ENCODE peak calls at places on chromosomes 1 and 21, in seven cellular contexts. One of them, this sample, is unnamed.

GRCh38 chr21:16569679-16570078 is 839.9 kb downstream of the USP25 start:
- DNase-seq in AG10803: peak
- DNase-seq in hepatocyte: no peak
- DNase-seq in fibroblast of lung: no peak
- DNase-seq in tibial artery: no peak
- DNase-seq in astrocyte of the spinal cord: peak
- DNase-seq in fibroblast of pulmonary artery: no peak
- DNase-seq in this sample: no peak

GRCh38 chr1:59298710-59299346 is 1.9 kb downstream of the FGGY start:
- DNase-seq in AG10803: peak
- DNase-seq in fibroblast of pulmonary artery: no peak
- DNase-seq in tibial artery: no peak
- DNase-seq in fibroblast of lung: no peak
- DNase-seq in hepatocyte: peak
- DNase-seq in astrocyte of the spinal cord: no peak
- DNase-seq in this sample: peak

GRCh38 chr21:34640858-34641257 is 25.9 kb upstream of the RCAN1 start:
- DNase-seq in fibroblast of lung: peak
- DNase-seq in AG10803: peak
- DNase-seq in astrocyte of the spinal cord: peak
- DNase-seq in fibroblast of pulmonary artery: peak
- DNase-seq in tibial artery: no peak
- DNase-seq in hepatocyte: no peak
- DNase-seq in this sample: peak

GRCh38 chr1:44700573-44700972 is 26.1 kb downstream of the ARMH1 start:
- DNase-seq in AG10803: no peak
- DNase-seq in astrocyte of the spinal cord: no peak
- DNase-seq in fibroblast of lung: peak
- DNase-seq in tibial artery: no peak
- DNase-seq in fibroblast of pulmonary artery: no peak
- DNase-seq in hepatocyte: no peak
- DNase-seq in this sample: peak

GRCh38 chr1:46134660-46135331 is 2.4 kb upstream of the PIK3R3 start:
- DNase-seq in fibroblast of pulmonary artery: peak
- DNase-seq in fibroblast of lung: peak
- DNase-seq in AG10803: peak
- DNase-seq in tibial artery: no peak
- DNase-seq in astrocyte of the spinal cord: peak
- DNase-seq in hepatocyte: peak
- DNase-seq in this sample: peak

GRCh38 chr1:69123486-69123885 is 444.2 kb upstream of the LRRC7 start:
- DNase-seq in AG10803: no peak
- DNase-seq in fibroblast of lung: no peak
- DNase-seq in fibroblast of pulmonary artery: no peak
- DNase-seq in tibial artery: no peak
- DNase-seq in astrocyte of the spinal cord: no peak
- DNase-seq in hepatocyte: no peak
- DNase-seq in this sample: no peak

GRCh38 chr1:233289676-233290075 is 5.8 kb downstream of the PCNX2 start:
- DNase-seq in tibial artery: no peak
- DNase-seq in hepatocyte: no peak
- DNase-seq in astrocyte of the spinal cord: no peak
- DNase-seq in AG10803: no peak
- DNase-seq in fibroblast of pulmonary artery: no peak
- DNase-seq in fibroblast of lung: no peak
- DNase-seq in this sample: no peak

GRCh38 chr1:226778657-226779058 is 39.6 kb upstream of the ITPKB start:
- DNase-seq in astrocyte of the spinal cord: peak
- DNase-seq in AG10803: peak
- DNase-seq in tibial artery: no peak
- DNase-seq in fibroblast of lung: peak
- DNase-seq in fibroblast of pulmonary artery: peak
- DNase-seq in hepatocyte: no peak
- DNase-seq in this sample: peak

GRCh38 chr1:229717774-229718173 is 91.7 kb downstream of the URB2 start:
- DNase-seq in tibial artery: no peak
- DNase-seq in fibroblast of pulmonary artery: no peak
- DNase-seq in hepatocyte: no peak
- DNase-seq in AG10803: peak
- DNase-seq in fibroblast of lung: no peak
- DNase-seq in astrocyte of the spinal cord: no peak
- DNase-seq in this sample: peak

GRCh38 chr21:45552696-45553391 is 10.6 kb upstream of the SLC19A1 start:
- DNase-seq in astrocyte of the spinal cord: no peak
- DNase-seq in AG10803: no peak
- DNase-seq in hepatocyte: no peak
- DNase-seq in fibroblast of lung: no peak
- DNase-seq in tibial artery: peak
- DNase-seq in fibroblast of pulmonary artery: no peak
- DNase-seq in this sample: no peak

GRCh38 chr1:174262747-174263241 is 103.5 kb downstream of the RABGAP1L start:
- DNase-seq in fibroblast of pulmonary artery: peak
- DNase-seq in hepatocyte: peak
- DNase-seq in astrocyte of the spinal cord: peak
- DNase-seq in fibroblast of lung: peak
- DNase-seq in AG10803: peak
- DNase-seq in tibial artery: no peak
- DNase-seq in this sample: peak

GRCh38 chr1:44507490-44508396 is 102.7 kb downstream of the RNF220 start:
- DNase-seq in fibroblast of pulmonary artery: no peak
- DNase-seq in hepatocyte: no peak
- DNase-seq in AG10803: no peak
- DNase-seq in tibial artery: no peak
- DNase-seq in fibroblast of lung: no peak
- DNase-seq in astrocyte of the spinal cord: no peak
- DNase-seq in this sample: no peak

GRCh38 chr1:43348343-43348808 is 10.4 kb upstream of the CDC20 start:
- DNase-seq in AG10803: no peak
- DNase-seq in hepatocyte: no peak
- DNase-seq in tibial artery: no peak
- DNase-seq in fibroblast of lung: no peak
- DNase-seq in fibroblast of pulmonary artery: no peak
- DNase-seq in astrocyte of the spinal cord: no peak
- DNase-seq in this sample: no peak

GRCh38 chr1:117794073-117794472 is 135.3 kb downstream of the GDAP2 start:
- DNase-seq in astrocyte of the spinal cord: peak
- DNase-seq in fibroblast of lung: peak
- DNase-seq in hepatocyte: no peak
- DNase-seq in fibroblast of pulmonary artery: peak
- DNase-seq in tibial artery: no peak
- DNase-seq in AG10803: peak
- DNase-seq in this sample: peak

GRCh38 chr1:38014724-38015424 is 2.3 kb downstream of the UTP11 start:
- DNase-seq in tibial artery: no peak
- DNase-seq in fibroblast of pulmonary artery: no peak
- DNase-seq in astrocyte of the spinal cord: no peak
- DNase-seq in fibroblast of lung: no peak
- DNase-seq in hepatocyte: no peak
- DNase-seq in AG10803: no peak
- DNase-seq in this sample: no peak

GRCh38 chr21:39441502-39442475 is 3.8 kb downstream of the LCA5L start:
- DNase-seq in astrocyte of the spinal cord: peak
- DNase-seq in AG10803: peak
- DNase-seq in hepatocyte: peak
- DNase-seq in tibial artery: no peak
- DNase-seq in fibroblast of lung: peak
- DNase-seq in fibroblast of pulmonary artery: peak
- DNase-seq in this sample: peak

GRCh38 chr1:239717097-239718051 is 331.0 kb downstream of the CHRM3 start:
- DNase-seq in AG10803: no peak
- DNase-seq in hepatocyte: no peak
- DNase-seq in fibroblast of lung: no peak
- DNase-seq in astrocyte of the spinal cord: no peak
- DNase-seq in tibial artery: no peak
- DNase-seq in fibroblast of pulmonary artery: no peak
- DNase-seq in this sample: no peak

GRCh38 chr1:162590101-162590500 is 28.6 kb downstream of the UAP1 start:
- DNase-seq in fibroblast of lung: no peak
- DNase-seq in fibroblast of pulmonary artery: no peak
- DNase-seq in hepatocyte: no peak
- DNase-seq in astrocyte of the spinal cord: no peak
- DNase-seq in AG10803: no peak
- DNase-seq in tibial artery: no peak
- DNase-seq in this sample: no peak

GRCh38 chr1:164320780-164321683 is 238.0 kb upstream of the PBX1 start:
- DNase-seq in fibroblast of pulmonary artery: peak
- DNase-seq in astrocyte of the spinal cord: peak
- DNase-seq in AG10803: peak
- DNase-seq in hepatocyte: peak
- DNase-seq in tibial artery: no peak
- DNase-seq in fibroblast of lung: peak
- DNase-seq in this sample: peak

GRCh38 chr21:46150073-46150472 is 5.3 kb downstream of the FTCD start:
- DNase-seq in hepatocyte: no peak
- DNase-seq in AG10803: no peak
- DNase-seq in fibroblast of lung: no peak
- DNase-seq in tibial artery: peak
- DNase-seq in astrocyte of the spinal cord: no peak
- DNase-seq in fibroblast of pulmonary artery: no peak
- DNase-seq in this sample: no peak

GRCh38 chr1:176174108-176174507 is 33.0 kb downstream of the COP1 start:
- DNase-seq in tibial artery: no peak
- DNase-seq in fibroblast of pulmonary artery: no peak
- DNase-seq in fibroblast of lung: no peak
- DNase-seq in AG10803: peak
- DNase-seq in hepatocyte: no peak
- DNase-seq in astrocyte of the spinal cord: no peak
- DNase-seq in this sample: peak

GRCh38 chr1:80158771-80159170 is 1152.2 kb upstream of the ADGRL4 start:
- DNase-seq in AG10803: no peak
- DNase-seq in fibroblast of lung: no peak
- DNase-seq in tibial artery: no peak
- DNase-seq in astrocyte of the spinal cord: no peak
- DNase-seq in fibroblast of pulmonary artery: no peak
- DNase-seq in hepatocyte: no peak
- DNase-seq in this sample: no peak

GRCh38 chr1:38151399-38151798 is 104.8 kb upstream of the POU3F1 start:
- DNase-seq in tibial artery: no peak
- DNase-seq in AG10803: no peak
- DNase-seq in hepatocyte: no peak
- DNase-seq in fibroblast of pulmonary artery: no peak
- DNase-seq in fibroblast of lung: no peak
- DNase-seq in astrocyte of the spinal cord: no peak
- DNase-seq in this sample: no peak

GRCh38 chr1:239243003-239243402 is 143.4 kb upstream of the CHRM3 start:
- DNase-seq in AG10803: no peak
- DNase-seq in astrocyte of the spinal cord: no peak
- DNase-seq in tibial artery: no peak
- DNase-seq in hepatocyte: no peak
- DNase-seq in fibroblast of pulmonary artery: no peak
- DNase-seq in fibroblast of lung: no peak
- DNase-seq in this sample: no peak

GRCh38 chr1:156658496-156658895 is 16.6 kb downstream of the BCAN start:
- DNase-seq in fibroblast of lung: no peak
- DNase-seq in hepatocyte: no peak
- DNase-seq in tibial artery: no peak
- DNase-seq in astrocyte of the spinal cord: no peak
- DNase-seq in AG10803: no peak
- DNase-seq in fibroblast of pulmonary artery: no peak
- DNase-seq in this sample: no peak

GRCh38 chr1:229059671-229060079 is 211.2 kb upstream of the RAB4A start:
- DNase-seq in AG10803: peak
- DNase-seq in hepatocyte: peak
- DNase-seq in astrocyte of the spinal cord: peak
- DNase-seq in fibroblast of pulmonary artery: peak
- DNase-seq in fibroblast of lung: peak
- DNase-seq in tibial artery: peak
- DNase-seq in this sample: peak

GRCh38 chr1:160219062-160219929 is 14.1 kb downstream of the PEA15 start:
- DNase-seq in fibroblast of pulmonary artery: peak
- DNase-seq in AG10803: peak
- DNase-seq in fibroblast of lung: peak
- DNase-seq in tibial artery: peak
- DNase-seq in hepatocyte: peak
- DNase-seq in astrocyte of the spinal cord: peak
- DNase-seq in this sample: peak
- TF ChIP-seq CTCF in fibroblast of pulmonary artery: peak
- TF ChIP-seq CTCF in AG10803: peak
- TF ChIP-seq CTCF in fibroblast of lung: peak
- TF ChIP-seq CTCF in tibial artery: peak
- TF ChIP-seq CTCF in hepatocyte: peak
- TF ChIP-seq CTCF in astrocyte of the spinal cord: peak
- TF ChIP-seq CTCF in this sample: peak

DNA sequence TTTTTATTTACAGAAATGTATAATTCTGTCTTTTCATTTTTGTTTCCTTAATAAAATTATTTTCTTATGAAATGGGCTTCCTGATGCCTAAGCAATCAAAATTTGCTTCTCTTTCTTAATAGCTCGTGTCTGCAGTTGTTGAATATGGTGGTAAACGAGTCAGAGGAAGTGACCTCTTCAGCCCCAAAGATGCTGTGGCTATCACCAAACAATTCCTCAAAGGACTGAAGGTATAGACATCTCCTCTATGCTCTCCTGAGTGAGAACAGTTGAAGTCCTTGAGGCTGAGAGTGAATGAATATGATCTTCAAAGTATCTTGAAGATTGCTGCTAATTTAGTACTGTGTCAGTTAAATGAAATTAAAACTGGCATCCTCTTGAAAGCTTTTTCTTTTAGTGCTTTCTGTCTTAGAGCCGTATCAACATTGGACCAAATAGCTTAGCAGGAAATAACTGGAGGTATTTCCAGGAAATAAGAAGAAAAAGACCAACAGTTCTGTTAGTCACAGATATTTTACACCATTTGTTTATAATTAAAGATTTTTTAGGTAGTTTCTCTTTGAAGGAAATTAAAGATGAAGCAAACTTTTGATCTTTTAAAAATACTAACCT is 24.7 kb downstream of the VPS45 start:
- DNase-seq in tibial artery: no peak
- DNase-seq in fibroblast of lung: no peak
- DNase-seq in astrocyte of the spinal cord: no peak
- DNase-seq in fibroblast of pulmonary artery: no peak
- DNase-seq in AG10803: no peak
- DNase-seq in hepatocyte: no peak
- DNase-seq in this sample: no peak
- H3K4me3 ChIP-seq in tibial artery: no peak
- H3K4me3 ChIP-seq in fibroblast of lung: no peak
- H3K4me3 ChIP-seq in astrocyte of the spinal cord: no peak
- H3K4me3 ChIP-seq in fibroblast of pulmonary artery: no peak
- H3K4me3 ChIP-seq in AG10803: no peak
- H3K4me3 ChIP-seq in hepatocyte: no peak
- H3K4me3 ChIP-seq in this sample: no peak

DNA sequence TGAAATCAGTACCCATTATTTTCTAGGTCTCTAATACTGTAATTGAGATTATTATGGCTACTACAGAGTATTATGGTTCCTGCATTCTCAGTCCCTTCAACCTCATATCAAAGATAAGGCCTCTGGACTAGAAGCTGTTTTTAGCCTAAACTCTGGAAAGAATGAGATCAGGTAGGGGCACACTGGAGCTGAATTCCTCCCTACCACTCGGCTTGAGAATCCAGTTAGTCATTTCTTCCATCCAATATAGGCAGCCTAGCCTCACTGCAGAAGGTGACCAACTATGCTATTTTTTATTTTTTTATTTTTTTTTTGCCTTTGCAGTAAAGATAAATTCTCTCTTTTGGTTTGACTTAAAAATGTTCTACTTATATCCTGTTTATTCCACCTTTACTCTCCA is 8.0 kb upstream of the HAX1 start:
- DNase-seq in hepatocyte: no peak
- DNase-seq in astrocyte of the spinal cord: no peak
- DNase-seq in tibial artery: no peak
- DNase-seq in fibroblast of pulmonary artery: no peak
- DNase-seq in AG10803: no peak
- DNase-seq in fibroblast of lung: no peak
- DNase-seq in this sample: no peak
- TF ChIP-seq CTCF in hepatocyte: no peak
- TF ChIP-seq CTCF in astrocyte of the spinal cord: no peak
- TF ChIP-seq CTCF in tibial artery: no peak
- TF ChIP-seq CTCF in fibroblast of pulmonary artery: no peak
- TF ChIP-seq CTCF in AG10803: no peak
- TF ChIP-seq CTCF in fibroblast of lung: no peak
- TF ChIP-seq CTCF in this sample: no peak

GRCh38 chr1:203267347-203267846 is 37.9 kb upstream of the BTG2 start:
- DNase-seq in AG10803: peak
- DNase-seq in hepatocyte: peak
- DNase-seq in astrocyte of the spinal cord: peak
- DNase-seq in fibroblast of lung: peak
- DNase-seq in fibroblast of pulmonary artery: peak
- DNase-seq in tibial artery: peak
- DNase-seq in this sample: peak
- H3K4me3 ChIP-seq in AG10803: peak
- H3K4me3 ChIP-seq in hepatocyte: peak
- H3K4me3 ChIP-seq in astrocyte of the spinal cord: peak
- H3K4me3 ChIP-seq in fibroblast of lung: peak
- H3K4me3 ChIP-seq in fibroblast of pulmonary artery: peak
- H3K4me3 ChIP-seq in tibial artery: peak
- H3K4me3 ChIP-seq in this sample: peak

This sample was measured in fibroblast of villous mesenchyme.